ENCODE peak calls at places on chromosomes 12 and 14, in nine cellular contexts. P is PC-3, N is CD14-positive monocyte, A is cardiac muscle cell, E is fibroblast of lung, G is left ventricle myocardium inferior, L is RWPE1, I is breast epithelium, D is AG04450. S is an unnamed sample.

GRCh38 chr12:67442347-67442841 is 173.2 kb downstream of the CAND1 start:
- DNase-seq in P (no peak), N (no peak), A (no peak), E (no peak), G (peak), L (no peak), I (no peak), D (no peak), S (peak)

GRCh38 chr12:14774944-14775651 is 28.2 kb downstream of the WBP11 start:
- DNase-seq in P (peak), N (peak), A (peak), E (peak), G (peak), L (no peak), I (peak), D (no peak), S (peak)

GRCh38 chr12:89172224-89172623 is 180.1 kb downstream of the DUSP6 start:
- DNase-seq in P (no peak), N (no peak), A (no peak), E (no peak), G (no peak), L (no peak), I (no peak), D (no peak), S (no peak)

GRCh38 chr14:35533357-35534129 is 421 bp upstream of the INSM2 start:
- DNase-seq in P (peak), N (no peak), A (peak), E (peak), G (peak), L (peak), I (no peak), D (no peak), S (peak)

GRCh38 chr12:96241484-96242256 is 47.5 kb downstream of the ELK3 start:
- DNase-seq in P (no peak), N (peak), A (peak), E (peak), G (no peak), L (no peak), I (no peak), D (no peak), S (no peak)

GRCh38 chr12:25415004-25415403 is 138.1 kb downstream of the LMNTD1 start:
- DNase-seq in P (no peak), N (no peak), A (no peak), E (no peak), G (no peak), L (no peak), I (no peak), D (no peak), S (no peak)

GRCh38 chr12:86710110-86710509 is 453.9 kb upstream of the MGAT4C start:
- DNase-seq in P (no peak), N (no peak), A (peak), E (peak), G (no peak), L (no peak), I (no peak), D (no peak), S (no peak)

GRCh38 chr14:24232645-24233537 is at the start of gene GMPR2:
- DNase-seq in P (no peak), N (no peak), A (no peak), E (no peak), G (no peak), L (peak), I (no peak), D (no peak), S (no peak)

GRCh38 chr14:50985816-50986396 is 41.6 kb upstream of the PYGL start:
- DNase-seq in P (no peak), N (no peak), A (no peak), E (no peak), G (no peak), L (no peak), I (no peak), D (no peak), S (no peak)

GRCh38 chr12:73935817-73936216 is 601.8 kb upstream of the ATXN7L3B start:
- DNase-seq in P (peak), N (no peak), A (no peak), E (no peak), G (no peak), L (no peak), I (no peak), D (no peak), S (no peak)

GRCh38 chr12:65856521-65856920 is 32.2 kb downstream of the HMGA2 start:
- DNase-seq in P (no peak), N (no peak), A (peak), E (no peak), G (no peak), L (no peak), I (no peak), D (no peak), S (no peak)

GRCh38 chr12:44765796-44766195 is 110.3 kb downstream of the NELL2 start:
- DNase-seq in P (no peak), N (no peak), A (no peak), E (no peak), G (no peak), L (no peak), I (no peak), D (no peak), S (no peak)

GRCh38 chr12:124633954-124634352 is 66.5 kb upstream of the NCOR2 start:
- DNase-seq in P (no peak), N (no peak), A (no peak), E (no peak), G (no peak), L (no peak), I (no peak), D (no peak), S (no peak)

GRCh38 chr14:94632305-94632590 is 20.1 kb downstream of the SERPINA3 start:
- DNase-seq in P (no peak), N (no peak), A (no peak), E (no peak), G (no peak), L (no peak), I (no peak), D (no peak), S (no peak)

GRCh38 chr12:28027328-28027727 is 54.8 kb upstream of the PTHLH start:
- DNase-seq in P (peak), N (no peak), A (peak), E (peak), G (no peak), L (no peak), I (no peak), D (no peak), S (no peak)

GRCh38 chr14:31566456-31566855 is 5.3 kb downstream of the NUBPL start:
- DNase-seq in P (no peak), N (no peak), A (peak), E (peak), G (no peak), L (no peak), I (no peak), D (no peak), S (no peak)

GRCh38 chr12:92034858-92035401 is 110.7 kb downstream of the BTG1 start:
- DNase-seq in P (peak), N (no peak), A (peak), E (peak), G (peak), L (peak), I (peak), D (peak), S (peak)

GRCh38 chr12:83102499-83102898 is 415.8 kb downstream of the TMTC2 start:
- DNase-seq in P (peak), N (no peak), A (peak), E (peak), G (no peak), L (no peak), I (no peak), D (no peak), S (no peak)

GRCh38 chr12:120324841-120325417 is 2.6 kb downstream of the PLA2G1B start:
- DNase-seq in P (no peak), N (no peak), A (no peak), E (no peak), G (no peak), L (no peak), I (no peak), D (no peak), S (no peak)

GRCh38 chr12:57765003-57765697 is 1.7 kb downstream of the CYP27B1 start:
- DNase-seq in P (peak), N (no peak), A (peak), E (peak), G (peak), L (peak), I (no peak), D (no peak), S (peak)

GRCh38 chr12:20549115-20549719 is 145.9 kb upstream of the SLCO1C1 start:
- DNase-seq in P (peak), N (no peak), A (peak), E (peak), G (no peak), L (peak), I (no peak), D (no peak), S (peak)
- TF ChIP-seq CTCF in P (peak), N (peak), A (peak), E (peak), G (peak), L (no peak), I (no peak), D (peak), S (peak)

GRCh38 chr12:53214221-53214620 is 7.2 kb upstream of the ITGB7 start:
- DNase-seq in P (no peak), N (no peak), A (no peak), E (no peak), G (no peak), L (no peak), I (no peak), D (no peak), S (no peak)

GRCh38 chr12:53210843-53211242 is 3.8 kb upstream of the ITGB7 start:
- DNase-seq in P (no peak), N (no peak), A (no peak), E (no peak), G (no peak), L (no peak), I (no peak), D (no peak), S (no peak)

GRCh38 chr12:53213348-53213747 is 6.3 kb upstream of the ITGB7 start:
- DNase-seq in P (peak), N (peak), A (peak), E (peak), G (peak), L (peak), I (peak), D (no peak), S (peak)

GRCh38 chr12:53212931-53213330 is 5.9 kb upstream of the ITGB7 start:
- DNase-seq in P (no peak), N (no peak), A (no peak), E (no peak), G (no peak), L (no peak), I (no peak), D (no peak), S (no peak)

GRCh38 chr12:53211476-53212381 is 4.7 kb upstream of the ITGB7 start:
- DNase-seq in P (no peak), N (no peak), A (no peak), E (no peak), G (no peak), L (no peak), I (no peak), D (no peak), S (peak)
- TF ChIP-seq CTCF in P (peak), N (peak), A (peak), E (peak), G (peak), L (peak), I (no peak), D (peak), S (peak)

DNA sequence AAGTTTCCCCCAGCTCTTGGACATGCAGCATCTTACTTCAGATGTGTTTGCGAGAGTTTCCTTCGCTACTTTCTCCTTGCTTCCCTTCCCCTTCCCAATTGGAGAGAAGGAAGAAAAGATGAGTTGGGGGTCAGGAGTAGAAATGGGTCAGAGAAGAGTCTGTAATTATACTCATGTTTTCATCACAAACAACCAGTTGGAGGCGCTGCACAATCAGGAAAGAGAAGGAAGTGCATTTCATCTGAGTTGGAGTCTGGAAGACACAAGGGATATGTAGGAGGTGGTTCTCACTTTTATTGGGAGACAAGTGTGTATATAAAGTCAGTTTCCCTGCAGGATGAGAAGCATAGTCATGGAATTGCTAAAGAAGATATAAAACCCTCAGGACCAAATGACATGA is 31.3 kb upstream of the VSX2 start:
- DNase-seq in P (peak), N (no peak), A (no peak), E (no peak), G (no peak), L (no peak), I (no peak), D (no peak), S (no peak)
- TF ChIP-seq CTCF in P (peak), N (no peak), A (peak), E (peak), G (no peak), L (no peak), I (no peak), D (peak), S (no peak)

GRCh38 chr12:106801167-106801708 is 26.8 kb downstream of the RIC8B start:
- DNase-seq in P (no peak), N (no peak), A (no peak), E (no peak), G (no peak), L (no peak), I (no peak), D (no peak), S (no peak)
- TF ChIP-seq CTCF in P (no peak), N (no peak), A (no peak), E (no peak), G (no peak), L (no peak), I (no peak), D (no peak), S (no peak)

GRCh38 chr12:7188557-7189397 is 709 bp upstream of the PEX5 start:
- DNase-seq in P (peak), N (peak), A (peak), E (peak), G (peak), L (peak), I (peak), D (peak), S (peak)
- TF ChIP-seq CTCF in P (peak), N (peak), A (peak), E (peak), G (peak), L (peak), I (no peak), D (peak), S (no peak)

GRCh38 chr14:104680806-104681688 is 8.4 kb upstream of the INF2 start:
- DNase-seq in P (peak), N (peak), A (peak), E (peak), G (peak), L (peak), I (peak), D (no peak), S (no peak)
- TF ChIP-seq CTCF in P (peak), N (no peak), A (peak), E (peak), G (no peak), L (no peak), I (no peak), D (peak), S (no peak)

GRCh38 chr12:48022180-48022521 is 17.9 kb upstream of the COL2A1 start:
- DNase-seq in P (no peak), N (no peak), A (no peak), E (no peak), G (no peak), L (no peak), I (no peak), D (no peak), S (no peak)
- TF ChIP-seq CTCF in P (no peak), N (no peak), A (no peak), E (no peak), G (no peak), L (no peak), I (no peak), D (no peak), S (no peak)

DNA sequence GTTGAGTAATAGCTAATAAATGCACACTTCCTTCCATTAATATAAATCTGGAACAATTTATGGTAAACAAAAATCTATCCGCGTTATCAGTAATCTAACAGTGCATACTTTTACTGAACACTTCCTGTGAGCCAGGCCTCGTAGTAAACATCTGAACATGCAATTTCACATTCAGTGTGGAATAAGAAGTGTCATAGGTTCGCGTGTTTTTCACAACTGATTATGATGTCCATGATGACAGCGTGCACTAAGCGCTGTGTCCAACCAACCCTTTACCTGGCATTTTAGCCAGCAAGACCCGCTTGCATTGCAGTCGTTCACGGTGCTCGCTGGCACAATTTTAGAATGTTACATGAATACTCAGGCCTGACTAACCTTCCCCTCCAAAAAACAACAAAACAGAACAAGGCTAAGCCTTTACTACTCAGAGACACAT is 2.1 kb downstream of the PNMA1 start:
- DNase-seq in P (peak), N (no peak), A (peak), E (peak), G (no peak), L (no peak), I (no peak), D (no peak), S (no peak)
- TF ChIP-seq CTCF in P (no peak), N (no peak), A (no peak), E (no peak), G (no peak), L (no peak), I (no peak), D (no peak), S (no peak)

GRCh38 chr12:4380332-4380731 is 820 bp upstream of the FGF23 start:
- DNase-seq in P (no peak), N (no peak), A (no peak), E (no peak), G (no peak), L (no peak), I (no peak), D (no peak), S (no peak)

GRCh38 chr12:4379410-4379809 is at the start of gene FGF23:
- DNase-seq in P (peak), N (no peak), A (peak), E (peak), G (no peak), L (peak), I (no peak), D (no peak), S (peak)

GRCh38 chr12:4386756-4387155 is 7.2 kb upstream of the FGF23 start:
- DNase-seq in P (no peak), N (no peak), A (no peak), E (no peak), G (no peak), L (no peak), I (no peak), D (no peak), S (no peak)

GRCh38 chr12:4387607-4388006 is 8.1 kb upstream of the FGF23 start:
- DNase-seq in P (no peak), N (no peak), A (no peak), E (no peak), G (no peak), L (no peak), I (no peak), D (no peak), S (no peak)

DNA sequence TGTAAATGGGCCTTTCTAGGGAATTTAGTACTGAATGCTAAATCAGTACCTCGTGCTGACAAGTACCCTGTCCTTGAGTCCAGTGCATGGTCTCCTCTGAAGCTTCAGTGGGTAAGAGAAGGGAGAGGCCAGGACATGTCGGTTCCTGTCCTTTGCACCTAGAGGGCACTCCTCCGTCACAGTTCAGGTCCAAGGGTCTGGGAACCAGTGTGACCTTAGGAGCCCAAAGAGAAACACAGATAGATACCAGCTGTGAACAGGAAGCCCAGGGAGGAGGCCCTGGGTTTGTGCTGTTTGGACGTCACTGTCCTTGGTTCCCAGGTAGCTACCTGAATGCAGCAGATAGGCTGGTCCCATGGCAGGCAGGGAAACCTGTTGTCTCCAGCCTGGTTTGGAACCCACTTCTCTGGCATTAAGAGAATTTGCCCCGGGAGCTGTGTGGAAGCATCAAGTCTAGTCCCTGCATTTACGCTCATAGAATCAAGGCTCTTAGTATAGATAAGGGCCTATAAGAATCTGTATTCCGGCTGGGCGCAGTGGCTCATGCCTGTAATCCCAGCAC is 3.9 kb upstream of the FGF23 start:
- DNase-seq in P (no peak), N (no peak), A (no peak), E (no peak), G (no peak), L (no peak), I (no peak), D (no peak), S (no peak)
- TF ChIP-seq CTCF in P (no peak), N (no peak), A (no peak), E (no peak), G (no peak), L (no peak), I (no peak), D (no peak), S (no peak)

GRCh38 chr14:90266441-90267154 is 10.2 kb downstream of the PSMC1 start:
- DNase-seq in P (no peak), N (no peak), A (no peak), E (no peak), G (no peak), L (no peak), I (no peak), D (no peak), S (no peak)

GRCh38 chr14:90263748-90264449 is 7.5 kb downstream of the PSMC1 start:
- DNase-seq in P (no peak), N (no peak), A (no peak), E (no peak), G (no peak), L (no peak), I (no peak), D (no peak), S (no peak)
- TF ChIP-seq CTCF in P (no peak), N (no peak), A (no peak), E (no peak), G (no peak), L (no peak), I (no peak), D (no peak), S (no peak)

S was measured in glutamatergic neuron.